ENCODE peak calls at places on chromosomes 13 and 19, in ten cellular contexts. H, G, C, V, K, X, Y, W, J and S are unnamed samples.

GRCh38 chr19:7970716-7971448 is 27.4 kb upstream of the TIMM44 start:
- DNase-seq in G (no peak), W (peak), H (peak), V (peak), X (peak), K (peak), C (peak), J (no peak), Y (no peak), S (peak)

GRCh38 chr13:110363009-110363408 is 55.9 kb downstream of the COL4A2 start:
- DNase-seq in K (no peak), H (no peak), C (no peak), Y (no peak), V (peak), X (no peak), G (no peak), W (no peak), J (no peak), S (peak)

GRCh38 chr13:91372813-91373420 is 25.4 kb downstream of the MIR17HG start:
- DNase-seq in Y (no peak), V (no peak), H (no peak), X (no peak), W (no peak), J (no peak), C (no peak), K (no peak), G (no peak), S (no peak)

GRCh38 chr13:49298903-49299605 is 51.3 kb downstream of the CDADC1 start:
- DNase-seq in J (no peak), G (no peak), C (no peak), X (no peak), H (no peak), W (no peak), K (no peak), Y (no peak), V (no peak), S (no peak)

GRCh38 chr13:62702502-62702901 is 1286.9 kb upstream of the PCDH20 start:
- DNase-seq in W (no peak), H (no peak), Y (no peak), X (no peak), C (no peak), G (peak), J (no peak), V (no peak), K (no peak), S (no peak)

GRCh38 chr13:36353001-36353400 is 6.8 kb upstream of the SPART start:
- DNase-seq in K (no peak), C (no peak), V (no peak), X (peak), J (no peak), W (no peak), G (no peak), Y (no peak), H (no peak), S (no peak)

GRCh38 chr13:75760182-75760981 is 124.3 kb downstream of the LMO7 start:
- DNase-seq in Y (no peak), W (peak), K (peak), G (peak), V (no peak), C (no peak), H (no peak), X (no peak), J (peak), S (no peak)

GRCh38 chr13:43227721-43228120 is 204.3 kb downstream of the DNAJC15 start:
- DNase-seq in Y (no peak), G (no peak), V (no peak), K (peak), W (peak), X (peak), H (no peak), C (no peak), J (no peak), S (no peak)

GRCh38 chr19:36215276-36216171 is 618 bp downstream of the ZNF146 start:
- DNase-seq in H (no peak), Y (peak), G (no peak), C (peak), V (peak), X (peak), W (peak), J (no peak), K (peak), S (peak)

GRCh38 chr13:90968510-90968909 is 379.0 kb upstream of the MIR17HG start:
- DNase-seq in G (peak), V (peak), J (no peak), K (peak), H (no peak), X (peak), C (no peak), Y (no peak), W (peak), S (peak)

GRCh38 chr19:14073232-14073924 is 792 bp downstream of the MISP3 start:
- DNase-seq in C (peak), J (peak), Y (no peak), V (peak), H (no peak), W (peak), K (peak), X (peak), G (no peak), S (peak)